ENCODE peak calls at places on chromosome 18, in five cellular contexts. H is upper lobe of right lung, E is heart right ventricle, Y is nephron progenitor cell, R is transverse colon. K is an unnamed sample.
A peak's percentile ranks its signal among the peaks of the same experiment; 100 is the strongest.

GRCh38 chr18:33116376-33116775 is 324.1 kb downstream of the CCDC178 start:
- DNase-seq in Y (no peak), R (peak; percentile 82), H (peak; percentile 49), E (no peak), K (peak; percentile 79)

GRCh38 chr18:10419420-10420103 is 34.9 kb upstream of the APCDD1 start:
- DNase-seq in E (no peak), Y (no peak), H (no peak), R (no peak), K (no peak)

GRCh38 chr18:48278081-48278480 is 131.1 kb downstream of the ZBTB7C start:
- DNase-seq in E (no peak), Y (no peak), R (no peak), H (no peak), K (no peak)

GRCh38 chr18:59459352-59460059 is 100.4 kb upstream of the LMAN1 start:
- DNase-seq in Y (no peak), E (no peak), R (no peak), H (no peak), K (no peak)

GRCh38 chr18:73848656-73849055 is 299.0 kb downstream of the FBXO15 start:
- DNase-seq in R (no peak), E (no peak), H (no peak), Y (no peak), K (no peak)

GRCh38 chr18:79935098-79935480 is 16.4 kb downstream of the SLC66A2 start:
- DNase-seq in Y (no peak), E (no peak), H (peak; percentile 40), R (peak; percentile 5), K (no peak)

GRCh38 chr18:6479699-6480098 is 65.0 kb upstream of the L3MBTL4 start:
- DNase-seq in R (no peak), H (no peak), Y (no peak), E (no peak), K (no peak)

GRCh38 chr18:63788447-63789096 is 13.4 kb downstream of the SERPINB7 start:
- DNase-seq in H (no peak), Y (no peak), R (no peak), E (no peak), K (peak; percentile 72)

GRCh38 chr18:37188016-37188791 is 359.3 kb downstream of the KIAA1328 start:
- DNase-seq in H (no peak), Y (no peak), E (no peak), R (no peak), K (no peak)

GRCh38 chr18:76273956-76274355 is 221.1 kb downstream of the ZNF516 start:
- DNase-seq in H (no peak), Y (no peak), R (no peak), E (no peak), K (no peak)

GRCh38 chr18:76273036-76273545 is 222.0 kb downstream of the ZNF516 start:
- DNase-seq in Y (no peak), E (no peak), R (no peak), H (no peak), K (no peak)

GRCh38 chr18:76275913-76276312 is 219.1 kb downstream of the ZNF516 start:
- DNase-seq in Y (no peak), R (no peak), H (no peak), E (no peak), K (no peak)

DNA sequence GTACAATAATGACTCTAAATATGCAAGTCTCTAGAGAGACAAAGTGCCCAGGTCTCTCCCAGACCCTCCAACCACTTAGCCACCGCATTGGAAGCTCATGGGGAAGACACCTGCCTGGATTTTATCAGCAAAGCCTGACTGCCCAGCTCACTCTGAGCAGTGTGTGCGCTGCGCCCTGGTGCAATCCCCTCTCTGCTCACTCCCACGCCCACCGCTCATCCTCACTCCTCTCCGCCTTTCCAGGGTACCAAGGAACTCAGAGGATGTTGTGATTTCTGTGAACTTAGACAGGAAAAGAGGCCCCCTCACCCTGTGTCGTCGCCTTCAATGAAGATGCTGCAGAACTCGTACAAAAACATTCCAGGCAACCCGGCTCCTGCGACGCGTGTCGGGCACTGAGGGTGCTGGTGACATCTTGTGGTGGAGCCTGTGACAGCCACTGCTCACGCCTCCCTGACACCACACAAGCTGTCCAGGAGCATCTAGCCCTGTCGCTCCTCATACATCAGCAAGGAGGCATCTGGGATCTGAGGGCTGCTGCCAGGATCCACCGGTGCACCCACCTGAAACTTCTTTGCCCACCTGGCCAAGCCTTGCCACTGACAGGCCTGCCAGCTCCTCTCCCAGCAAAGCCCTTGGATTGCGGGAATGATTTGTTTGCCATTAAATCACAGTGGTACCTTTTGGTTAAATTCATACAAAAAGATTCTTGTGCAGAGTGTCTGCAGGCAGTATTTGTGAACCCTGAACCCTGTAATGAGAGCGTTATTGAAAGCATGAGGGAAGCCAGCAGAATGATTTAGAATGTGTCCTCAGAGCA is 220.4 kb downstream of the ZNF516 start:
- DNase-seq in Y (peak; percentile 71), E (no peak), R (no peak), H (no peak), K (peak; percentile 42)
- TF ChIP-seq CTCF in Y (peak; percentile 47), E (peak; percentile 49), R (no peak), H (peak; percentile 20), K (no peak)

GRCh38 chr18:62033756-62034155 is 140.9 kb upstream of the RNF152 start:
- DNase-seq in E (no peak), R (no peak), H (no peak), Y (no peak), K (no peak)

GRCh38 chr18:62027914-62028520 is 135.2 kb upstream of the RNF152 start:
- DNase-seq in R (no peak), H (no peak), Y (no peak), E (no peak), K (no peak)

GRCh38 chr18:62033207-62033606 is 140.4 kb upstream of the RNF152 start:
- DNase-seq in E (no peak), Y (no peak), R (no peak), H (no peak), K (no peak)

GRCh38 chr18:62028715-62029114 is 135.9 kb upstream of the RNF152 start:
- DNase-seq in Y (no peak), E (no peak), R (no peak), H (no peak), K (no peak)

DNA sequence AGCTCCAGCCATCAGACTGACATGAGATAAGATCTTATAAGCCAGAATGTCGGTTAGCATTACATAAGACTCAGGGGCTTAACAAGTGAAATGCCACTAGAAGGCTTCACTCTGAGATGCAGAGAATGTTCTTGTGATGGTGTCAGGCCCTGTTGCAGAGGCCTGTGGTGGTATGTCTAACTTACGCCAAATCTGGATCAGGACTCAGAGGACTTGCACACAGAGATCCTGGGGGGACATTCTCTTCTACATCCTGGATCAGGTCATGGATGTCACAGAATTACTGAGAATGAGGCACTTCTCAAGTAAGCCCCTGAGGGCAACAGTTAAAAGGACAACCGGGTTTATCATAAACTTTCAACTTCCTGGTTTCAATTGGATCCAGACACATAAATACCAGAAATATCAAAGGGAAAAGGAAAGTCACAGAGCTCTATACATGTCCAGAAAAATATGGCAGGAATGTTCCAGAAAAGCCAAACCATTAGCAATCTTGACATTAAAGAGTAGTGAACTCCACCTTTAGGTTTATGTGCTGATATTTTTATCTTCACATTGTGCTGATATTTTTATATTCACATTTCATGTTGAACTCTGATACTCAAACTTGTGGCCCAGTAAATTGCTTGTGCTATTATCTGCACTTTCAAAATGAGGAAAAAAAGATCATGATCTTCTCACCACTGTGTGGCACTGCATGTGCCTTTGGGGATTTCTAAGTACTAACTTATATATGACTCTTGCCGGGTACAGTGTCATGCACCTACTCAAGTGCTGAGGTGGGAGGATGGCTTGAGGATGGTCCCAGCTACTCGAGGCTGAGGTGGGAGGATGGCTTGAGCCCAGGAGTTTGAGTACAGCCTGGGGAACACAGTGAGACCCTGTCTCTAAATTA is 137.5 kb upstream of the RNF152 start:
- DNase-seq in Y (no peak), E (no peak), H (no peak), R (no peak), K (no peak)
- TF ChIP-seq CTCF in Y (no peak), E (no peak), H (no peak), R (no peak), K (no peak)

DNA sequence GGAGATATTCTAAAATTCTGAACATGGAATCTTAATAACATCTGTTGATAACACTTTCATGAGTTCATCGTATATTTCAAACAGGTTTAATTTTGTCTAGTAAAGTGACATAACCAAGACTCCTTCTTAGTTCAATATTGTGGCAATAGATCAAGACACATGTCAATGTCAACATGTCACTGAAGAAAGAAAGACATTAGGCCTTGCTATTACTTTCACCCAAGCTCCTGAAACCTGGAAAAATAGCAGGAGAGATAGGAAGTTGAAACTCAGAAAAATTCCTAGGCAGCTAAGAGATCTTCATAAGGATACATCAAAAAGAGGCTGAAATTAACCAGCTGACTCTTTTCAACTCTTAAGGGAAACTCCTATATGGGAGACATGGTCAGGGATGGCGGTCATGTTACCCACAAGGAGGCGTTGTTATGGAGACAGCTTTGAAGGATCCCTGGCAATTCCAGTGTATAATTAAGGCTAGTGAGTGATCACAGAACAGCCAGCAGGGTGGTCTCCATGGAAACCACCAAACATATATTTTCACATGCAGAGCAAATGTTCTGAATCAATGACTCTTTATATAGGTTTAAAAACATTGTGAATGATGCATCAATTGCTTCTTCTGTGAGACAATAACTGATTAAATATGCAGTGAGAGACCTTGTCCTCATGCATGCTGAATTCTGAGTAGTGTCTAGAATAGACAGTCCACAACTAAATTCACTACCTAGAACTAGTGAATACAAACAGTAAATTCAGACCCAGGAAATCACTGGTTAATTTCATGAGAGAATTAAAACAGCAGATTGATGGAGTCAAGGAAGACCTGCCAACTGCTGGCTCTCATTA is 115.3 kb upstream of the RIOK3 start:
- DNase-seq in H (no peak), R (no peak), Y (no peak), E (no peak), K (no peak)
- TF ChIP-seq CTCF in H (no peak), R (no peak), Y (no peak), E (no peak), K (no peak)

DNA sequence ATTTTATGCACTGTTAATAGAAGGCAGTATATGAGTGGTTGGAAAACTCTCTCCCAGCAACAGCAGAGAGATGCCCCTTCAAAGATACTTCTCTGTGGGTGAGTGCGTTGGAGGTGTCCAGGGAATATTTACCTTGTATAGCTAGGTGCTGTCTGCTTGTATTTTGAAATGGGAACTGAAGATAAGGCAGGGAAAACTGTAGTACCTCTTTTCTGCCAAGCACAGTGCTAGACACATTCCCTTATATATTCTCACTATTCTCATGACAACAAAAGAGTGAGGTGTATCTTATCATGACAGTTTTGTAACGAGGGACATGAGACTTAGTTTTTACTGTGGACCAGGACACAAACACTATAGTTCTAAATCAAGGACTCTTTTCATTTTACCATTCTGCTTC is 2.1 kb downstream of the TTC39C start:
- DNase-seq in E (no peak), Y (no peak), R (no peak), H (no peak), K (no peak)
- TF ChIP-seq CTCF in E (no peak), Y (peak; percentile 25), R (peak; percentile 35), H (peak; percentile 34), K (no peak)

GRCh38 chr18:44681039-44681595 is 429 bp downstream of the SETBP1 start:
- DNase-seq in R (no peak), Y (no peak), E (no peak), H (no peak), K (no peak)
- TF ChIP-seq CTCF in R (no peak), Y (no peak), E (no peak), H (no peak), K (no peak)

DNA sequence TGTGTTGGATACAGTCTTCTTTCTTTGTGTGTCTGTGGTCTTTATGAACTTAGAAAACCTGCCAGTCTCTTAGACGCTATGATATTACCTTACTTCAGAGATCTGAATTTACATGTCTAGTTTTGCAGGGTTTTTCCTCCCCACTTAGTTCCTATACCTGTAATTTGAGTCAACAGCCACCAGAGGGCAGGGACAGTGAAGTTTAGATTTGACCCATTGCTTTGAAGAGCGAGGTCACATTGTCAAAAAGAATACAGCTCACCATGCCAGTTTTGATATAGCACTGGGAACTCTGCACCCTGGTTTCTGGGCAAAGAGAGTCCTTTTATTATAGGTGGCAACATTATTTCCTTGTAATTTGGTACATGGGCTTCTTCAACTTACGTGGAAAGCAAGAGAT is 102.3 kb downstream of the MAPK4 start:
- DNase-seq in H (no peak), Y (no peak), R (no peak), E (no peak), K (no peak)
- TF ChIP-seq CTCF in H (peak; percentile 33), Y (peak; percentile 60), R (peak; percentile 30), E (peak; percentile 24), K (peak; percentile 41)